ENCODE peak calls at places on chromosomes 16 and 17, in six cellular contexts. O, Y, W, C, H and G are unnamed samples.

GRCh38 chr17:74843352-74843627 is 16.4 kb downstream of the GRIN2C start:
- DNase-seq in O (peak), Y (no peak), W (no peak), C (no peak), H (no peak), G (no peak)

GRCh38 chr16:11342021-11342855 is 3.0 kb upstream of the RMI2 start:
- DNase-seq in O (no peak), Y (no peak), W (no peak), C (no peak), H (no peak), G (no peak)

GRCh38 chr17:2656293-2656692 is 55.3 kb downstream of the CLUH start:
- DNase-seq in O (no peak), Y (no peak), W (no peak), C (peak), H (no peak), G (no peak)

GRCh38 chr17:61806081-61806828 is 57.1 kb downstream of the BRIP1 start:
- DNase-seq in O (no peak), Y (no peak), W (no peak), C (no peak), H (no peak), G (no peak)

GRCh38 chr16:53065436-53066165 is 10.8 kb downstream of the CHD9 start:
- DNase-seq in O (no peak), Y (no peak), W (no peak), C (peak), H (peak), G (no peak)

GRCh38 chr17:41507315-41507880 is 2.0 kb upstream of the KRT13 start:
- DNase-seq in O (no peak), Y (no peak), W (no peak), C (no peak), H (no peak), G (no peak)

GRCh38 chr17:82257473-82257872 is 16.0 kb downstream of the CSNK1D start:
- DNase-seq in O (no peak), Y (no peak), W (peak), C (peak), H (peak), G (no peak)

GRCh38 chr17:80780381-80781187 is 211.1 kb upstream of the CHMP6 start:
- DNase-seq in O (no peak), Y (no peak), W (no peak), C (peak), H (no peak), G (no peak)

GRCh38 chr16:3618782-3619166 is 7.4 kb upstream of the SLX4 start:
- DNase-seq in O (no peak), Y (no peak), W (no peak), C (peak), H (no peak), G (no peak)

GRCh38 chr16:58717994-58718393 is 16.1 kb downstream of the GOT2 start:
- DNase-seq in O (no peak), Y (no peak), W (no peak), C (no peak), H (no peak), G (no peak)

GRCh38 chr16:81636298-81636960 is 142.7 kb upstream of the PLCG2 start:
- DNase-seq in O (no peak), Y (no peak), W (no peak), C (peak), H (no peak), G (no peak)

GRCh38 chr17:43943769-43944418 is 1.6 kb upstream of the PPY start:
- DNase-seq in O (peak), Y (no peak), W (peak), C (peak), H (peak), G (no peak)

GRCh38 chr16:66369055-66369592 is 2.6 kb downstream of the CDH5 start:
- DNase-seq in O (no peak), Y (no peak), W (no peak), C (peak), H (peak), G (no peak)

GRCh38 chr16:89722392-89723278 is 1.3 kb downstream of the ZNF276 start:
- DNase-seq in O (peak), Y (peak), W (peak), C (peak), H (peak), G (peak)

GRCh38 chr17:77690271-77691161 is 268.0 kb upstream of the TNRC6C start:
- DNase-seq in O (no peak), Y (no peak), W (no peak), C (peak), H (no peak), G (no peak)

GRCh38 chr17:3887811-3888210 is 5.0 kb downstream of the CAMKK1 start:
- DNase-seq in O (no peak), Y (no peak), W (no peak), C (peak), H (no peak), G (no peak)

GRCh38 chr17:27376637-27377547 is 79.4 kb upstream of the KSR1 start:
- DNase-seq in O (no peak), Y (no peak), W (no peak), C (peak), H (no peak), G (no peak)

GRCh38 chr16:65945485-65945884 is 421.0 kb upstream of the CDH5 start:
- DNase-seq in O (no peak), Y (no peak), W (no peak), C (no peak), H (no peak), G (no peak)

GRCh38 chr17:7717756-7718350 is 309 bp downstream of the DNAH2 start:
- DNase-seq in O (peak), Y (no peak), W (no peak), C (peak), H (peak), G (no peak)

GRCh38 chr16:12435730-12436129 is 368.0 kb downstream of the CPPED1 start:
- DNase-seq in O (no peak), Y (no peak), W (no peak), C (no peak), H (no peak), G (no peak)

GRCh38 chr17:14790518-14790917 is 474.6 kb downstream of the PMP22 start:
- DNase-seq in O (no peak), Y (no peak), W (no peak), C (peak), H (peak), G (no peak)

GRCh38 chr17:28335959-28336871 is 654 bp downstream of the TNFAIP1 start:
- DNase-seq in O (peak), Y (no peak), W (no peak), C (peak), H (peak), G (peak)

GRCh38 chr17:10216213-10216982 is 18.0 kb upstream of the GAS7 start:
- DNase-seq in O (no peak), Y (no peak), W (no peak), C (no peak), H (no peak), G (peak)

GRCh38 chr16:28981517-28981916 is 3.3 kb upstream of the LAT start:
- DNase-seq in O (no peak), Y (no peak), W (no peak), C (peak), H (no peak), G (no peak)

GRCh38 chr16:25481636-25482035 is 210.1 kb upstream of the HS3ST4 start:
- DNase-seq in O (no peak), Y (no peak), W (no peak), C (no peak), H (no peak), G (no peak)

GRCh38 chr17:56908061-56908542 is 5.7 kb downstream of the TRIM25 start:
- DNase-seq in O (no peak), Y (peak), W (peak), C (no peak), H (no peak), G (no peak)

GRCh38 chr16:8888951-8889892 is 7.1 kb downstream of the LITAFD start:
- DNase-seq in O (peak), Y (no peak), W (no peak), C (no peak), H (no peak), G (no peak)

GRCh38 chr17:46863383-46864121 is 12.2 kb downstream of the WNT9B start:
- DNase-seq in O (peak), Y (no peak), W (no peak), C (no peak), H (no peak), G (no peak)

GRCh38 chr17:14299261-14300093 is 1.4 kb upstream of the HS3ST3B1 start:
- DNase-seq in O (peak), Y (no peak), W (peak), C (peak), H (peak), G (peak)

GRCh38 chr16:54812229-54812628 is 118.4 kb upstream of the IRX5 start:
- DNase-seq in O (no peak), Y (no peak), W (no peak), C (peak), H (peak), G (no peak)

GRCh38 chr17:29155966-29156338 is 24.2 kb downstream of the MYO18A start:
- DNase-seq in O (peak), Y (no peak), W (peak), C (peak), H (peak), G (no peak)

GRCh38 chr17:78449983-78450382 is 71.5 kb downstream of the PGS1 start:
- DNase-seq in O (no peak), Y (no peak), W (no peak), C (no peak), H (no peak), G (no peak)

GRCh38 chr17:51430581-51430980 is 170.2 kb downstream of the UTP18 start:
- DNase-seq in O (no peak), Y (no peak), W (no peak), C (no peak), H (no peak), G (no peak)

GRCh38 chr16:2029350-2029749 is 2.6 kb downstream of the NHERF2 start:
- DNase-seq in O (peak), Y (no peak), W (peak), C (no peak), H (no peak), G (peak)

DNA sequence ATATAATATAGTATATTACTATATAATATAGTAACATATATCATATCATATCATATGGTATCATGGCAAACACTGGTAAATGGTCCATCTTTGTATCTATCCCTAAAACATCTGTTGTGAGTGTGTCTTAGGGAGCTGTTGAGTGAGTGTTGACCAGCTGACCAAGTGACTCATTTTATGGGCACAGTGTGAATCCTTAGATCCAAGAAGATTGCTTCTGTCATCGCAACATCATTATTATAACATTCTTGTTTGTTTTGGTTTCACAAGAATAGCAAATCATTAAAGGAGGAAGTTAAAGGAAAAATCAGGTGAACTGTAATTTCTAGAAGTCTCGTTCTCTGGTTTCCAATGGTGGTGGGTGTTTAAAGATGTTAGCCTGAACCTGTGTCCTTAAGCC is 11.7 kb upstream of the MAF start:
- DNase-seq in O (no peak), Y (no peak), W (no peak), C (no peak), H (no peak), G (no peak)
- H3K27ac ChIP-seq in O (no peak), Y (no peak), W (no peak), C (no peak), H (no peak), G (peak)

GRCh38 chr16:86476956-86477530 is 33.3 kb upstream of the FOXF1 start:
- DNase-seq in O (no peak), Y (no peak), W (no peak), C (peak), H (no peak), G (no peak)
- H3K27ac ChIP-seq in O (no peak), Y (no peak), W (no peak), C (no peak), H (no peak), G (no peak)

GRCh38 chr17:21282850-21283249 is 1.7 kb upstream of the MAP2K3 start:
- DNase-seq in O (no peak), Y (no peak), W (no peak), C (no peak), H (no peak), G (no peak)
- H3K27ac ChIP-seq in O (no peak), Y (peak), W (peak), C (peak), H (no peak), G (no peak)

DNA sequence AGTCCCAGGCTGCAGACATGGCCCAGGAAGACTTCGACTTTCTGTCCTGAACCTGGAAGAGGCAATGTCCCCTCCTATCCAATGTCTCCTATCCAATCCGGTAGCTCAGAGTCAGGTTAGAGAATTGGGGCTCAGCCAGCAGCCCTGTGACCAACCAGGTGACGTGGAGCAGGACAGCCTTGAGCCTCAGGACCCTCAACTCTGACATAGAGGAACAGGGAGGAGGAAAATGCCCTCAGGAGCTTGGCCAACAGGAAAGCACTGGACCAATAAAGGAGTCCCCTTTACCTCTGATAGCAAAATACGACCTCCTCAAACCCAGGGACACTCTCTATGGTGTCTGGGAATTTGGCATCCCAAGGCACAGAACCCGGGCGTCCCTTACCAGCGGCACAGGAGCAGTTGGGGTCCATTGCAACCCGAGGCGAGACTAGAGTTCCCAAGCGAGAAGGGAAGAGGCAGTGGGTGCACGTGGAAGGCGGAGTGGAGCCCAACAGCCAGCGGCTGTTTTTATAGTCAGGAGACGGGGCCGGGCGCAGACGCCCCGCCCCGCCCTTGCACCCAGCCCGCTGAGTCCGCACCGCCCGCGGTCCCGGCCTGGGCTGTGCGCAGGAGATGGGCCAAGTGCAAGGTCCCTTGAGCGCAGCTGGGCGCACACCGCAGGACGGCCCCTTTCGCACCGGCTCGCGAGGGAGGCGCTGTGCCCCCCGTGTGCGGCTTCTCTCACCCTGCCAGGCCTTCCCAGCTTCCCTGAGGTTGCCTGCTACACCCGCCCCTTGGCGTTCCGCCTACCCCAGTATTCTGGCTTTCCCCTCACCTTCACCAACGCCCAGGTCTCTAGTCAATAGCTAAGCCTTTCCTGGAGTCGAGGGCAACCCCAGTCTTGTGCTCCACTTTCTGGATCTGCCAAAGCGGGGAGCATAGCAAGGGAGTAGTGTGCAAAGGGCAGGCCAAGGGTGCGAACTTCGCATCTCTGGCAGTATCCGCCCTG is at the start of gene MT1G:
- DNase-seq in O (peak), Y (no peak), W (peak), C (peak), H (peak), G (no peak)
- H3K27ac ChIP-seq in O (peak), Y (no peak), W (no peak), C (no peak), H (no peak), G (no peak)

DNA sequence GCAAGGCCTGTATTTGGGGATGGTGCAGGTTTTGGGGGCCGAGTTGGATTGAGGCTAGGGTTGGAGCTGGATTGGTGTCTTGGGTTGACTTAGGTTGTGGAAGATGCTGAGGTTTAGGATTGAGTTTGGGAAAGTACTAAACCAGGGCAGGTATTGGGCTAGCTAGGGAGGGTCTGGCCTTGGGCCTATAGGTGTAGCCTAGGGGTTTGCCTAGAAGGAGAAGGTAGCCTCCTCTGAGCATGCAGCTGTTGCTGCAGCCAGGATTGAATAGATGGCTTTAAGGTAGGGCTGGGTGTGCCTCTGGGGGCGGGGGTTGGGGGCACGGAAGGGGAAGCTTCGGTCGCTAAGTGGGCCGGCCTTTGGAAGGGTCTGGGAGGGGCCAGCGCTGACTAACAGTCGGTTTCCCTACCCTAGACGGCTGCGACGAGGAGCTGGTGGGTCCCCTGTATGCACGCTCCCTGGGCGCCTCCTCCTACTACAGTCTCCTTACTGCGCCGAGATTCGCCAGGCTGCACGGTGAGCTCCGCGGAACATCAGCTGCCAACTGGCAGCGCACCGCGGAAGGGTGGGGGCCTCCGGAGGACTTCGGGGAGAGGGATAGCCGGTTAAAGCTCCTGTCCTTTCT is 1.2 kb downstream of the CNTNAP1 start:
- DNase-seq in O (no peak), Y (no peak), W (peak), C (no peak), H (peak), G (no peak)
- H3K27ac ChIP-seq in O (no peak), Y (no peak), W (no peak), C (no peak), H (no peak), G (no peak)

GRCh38 chr17:65398036-65398787 is 163.2 kb downstream of the AXIN2 start:
- DNase-seq in O (no peak), Y (no peak), W (no peak), C (peak), H (no peak), G (no peak)
- H3K27ac ChIP-seq in O (no peak), Y (no peak), W (no peak), C (no peak), H (no peak), G (no peak)